ENCODE peak calls at places on chromosome 12, in four cellular contexts. F, J, K and E are unnamed samples.

GRCh38 chr12:82627799-82628198 is 58.9 kb upstream of the TMTC2 start:
- DNase-seq in F (no peak), J (no peak), K (peak; percentile 15), E (peak; percentile 5)

GRCh38 chr12:32025906-32026305 is 66.7 kb downstream of the RESF1 start:
- DNase-seq in K (no peak), J (no peak), F (no peak), E (no peak)

GRCh38 chr12:114673169-114673833 is 10.7 kb downstream of the TBX3 start:
- DNase-seq in J (no peak), K (no peak), F (peak; percentile 65), E (no peak)

GRCh38 chr12:24561411-24561871 is 387.5 kb downstream of the BCAT1 start:
- DNase-seq in J (no peak), F (no peak), K (no peak), E (no peak)

GRCh38 chr12:71354871-71355270 is 84.7 kb upstream of the LGR5 start:
- DNase-seq in J (no peak), K (no peak), F (no peak), E (no peak)

GRCh38 chr12:32336261-32336660 is 63.1 kb upstream of the FGD4 start:
- DNase-seq in F (no peak), K (no peak), J (no peak), E (no peak)

GRCh38 chr12:107356266-107356936 is 263.1 kb upstream of the CRY1 start:
- DNase-seq in F (peak; percentile 70), K (no peak), J (no peak), E (no peak)

GRCh38 chr12:32756476-32757158 is 920 bp upstream of the YARS2 start:
- DNase-seq in F (no peak), J (no peak), K (no peak), E (no peak)